ENCODE peak calls at places on chromosomes 12 and 14, in six cellular contexts. One of them, this sample, is unnamed.

GRCh38 chr12:21774358-21775129 is at the start of gene KCNJ8:
- DNase-seq in thyroid gland: peak
- DNase-seq in PC-9: no peak
- DNase-seq in HFFc6: no peak
- DNase-seq in astrocyte of the cerebellum: peak
- DNase-seq in nephron progenitor cell: peak
- DNase-seq in this sample: no peak

GRCh38 chr12:107152331-107152730 is 59.0 kb upstream of the CRY1 start:
- DNase-seq in thyroid gland: no peak
- DNase-seq in PC-9: no peak
- DNase-seq in HFFc6: no peak
- DNase-seq in astrocyte of the cerebellum: no peak
- DNase-seq in nephron progenitor cell: no peak
- DNase-seq in this sample: no peak

GRCh38 chr14:99673328-99674063 is 10.6 kb upstream of the CYP46A1 start:
- DNase-seq in thyroid gland: no peak
- DNase-seq in PC-9: no peak
- DNase-seq in HFFc6: no peak
- DNase-seq in astrocyte of the cerebellum: no peak
- DNase-seq in nephron progenitor cell: no peak
- DNase-seq in this sample: no peak

GRCh38 chr14:102781063-102781462 is 3.8 kb downstream of the TRAF3 start:
- DNase-seq in thyroid gland: no peak
- DNase-seq in PC-9: no peak
- DNase-seq in HFFc6: no peak
- DNase-seq in astrocyte of the cerebellum: no peak
- DNase-seq in nephron progenitor cell: no peak
- DNase-seq in this sample: no peak

GRCh38 chr12:64655141-64655540 is 44.8 kb downstream of the RASSF3 start:
- DNase-seq in thyroid gland: no peak
- DNase-seq in PC-9: no peak
- DNase-seq in HFFc6: no peak
- DNase-seq in astrocyte of the cerebellum: no peak
- DNase-seq in nephron progenitor cell: no peak
- DNase-seq in this sample: no peak

GRCh38 chr12:2179953-2180736 is 127.4 kb downstream of the CACNA1C start:
- DNase-seq in thyroid gland: peak
- DNase-seq in PC-9: no peak
- DNase-seq in HFFc6: peak
- DNase-seq in astrocyte of the cerebellum: peak
- DNase-seq in nephron progenitor cell: no peak
- DNase-seq in this sample: no peak

GRCh38 chr14:43135877-43136411 is 1371.1 kb downstream of the FSCB start:
- DNase-seq in thyroid gland: no peak
- DNase-seq in PC-9: no peak
- DNase-seq in HFFc6: no peak
- DNase-seq in astrocyte of the cerebellum: no peak
- DNase-seq in nephron progenitor cell: no peak
- DNase-seq in this sample: no peak

GRCh38 chr12:109020750-109021380 is at the start of gene SVOP:
- DNase-seq in thyroid gland: peak
- DNase-seq in PC-9: peak
- DNase-seq in HFFc6: peak
- DNase-seq in astrocyte of the cerebellum: peak
- DNase-seq in nephron progenitor cell: peak
- DNase-seq in this sample: peak

GRCh38 chr12:92080390-92081285 is 65.0 kb downstream of the BTG1 start:
- DNase-seq in thyroid gland: no peak
- DNase-seq in PC-9: peak
- DNase-seq in HFFc6: peak
- DNase-seq in astrocyte of the cerebellum: peak
- DNase-seq in nephron progenitor cell: no peak
- DNase-seq in this sample: peak

GRCh38 chr14:104264495-104265265 is 126.3 kb downstream of the KIF26A start:
- DNase-seq in thyroid gland: no peak
- DNase-seq in PC-9: no peak
- DNase-seq in HFFc6: no peak
- DNase-seq in astrocyte of the cerebellum: no peak
- DNase-seq in nephron progenitor cell: no peak
- DNase-seq in this sample: no peak

GRCh38 chr14:52951730-52952481 is 1.1 kb upstream of the FERMT2 start:
- DNase-seq in thyroid gland: peak
- DNase-seq in PC-9: peak
- DNase-seq in HFFc6: peak
- DNase-seq in astrocyte of the cerebellum: peak
- DNase-seq in nephron progenitor cell: peak
- DNase-seq in this sample: peak

GRCh38 chr14:58738189-58738836 is 100.6 kb downstream of the DACT1 start:
- DNase-seq in thyroid gland: no peak
- DNase-seq in PC-9: no peak
- DNase-seq in HFFc6: peak
- DNase-seq in astrocyte of the cerebellum: peak
- DNase-seq in nephron progenitor cell: no peak
- DNase-seq in this sample: peak

GRCh38 chr14:106808907-106809306 is 1282.5 kb downstream of the TMEM121 start:
- DNase-seq in thyroid gland: no peak
- DNase-seq in PC-9: no peak
- DNase-seq in HFFc6: no peak
- DNase-seq in astrocyte of the cerebellum: no peak
- DNase-seq in nephron progenitor cell: no peak
- DNase-seq in this sample: no peak

GRCh38 chr12:119288559-119288958 is 46.0 kb upstream of the CCDC60 start:
- DNase-seq in thyroid gland: no peak
- DNase-seq in PC-9: no peak
- DNase-seq in HFFc6: no peak
- DNase-seq in astrocyte of the cerebellum: no peak
- DNase-seq in nephron progenitor cell: no peak
- DNase-seq in this sample: no peak

GRCh38 chr14:33737446-33737845 is 213.4 kb downstream of the EGLN3 start:
- DNase-seq in thyroid gland: no peak
- DNase-seq in PC-9: no peak
- DNase-seq in HFFc6: peak
- DNase-seq in astrocyte of the cerebellum: no peak
- DNase-seq in nephron progenitor cell: no peak
- DNase-seq in this sample: no peak

GRCh38 chr12:26001530-26001929 is 43.0 kb downstream of the RASSF8 start:
- DNase-seq in thyroid gland: no peak
- DNase-seq in PC-9: no peak
- DNase-seq in HFFc6: no peak
- DNase-seq in astrocyte of the cerebellum: no peak
- DNase-seq in nephron progenitor cell: no peak
- DNase-seq in this sample: no peak
- TF ChIP-seq CTCF in thyroid gland: no peak
- TF ChIP-seq CTCF in PC-9: no peak
- TF ChIP-seq CTCF in HFFc6: no peak
- TF ChIP-seq CTCF in astrocyte of the cerebellum: no peak
- TF ChIP-seq CTCF in nephron progenitor cell: no peak
- TF ChIP-seq CTCF in this sample: no peak

GRCh38 chr12:50057000-50057841 is at the start of gene ASIC1:
- DNase-seq in thyroid gland: peak
- DNase-seq in PC-9: peak
- DNase-seq in HFFc6: peak
- DNase-seq in astrocyte of the cerebellum: peak
- DNase-seq in nephron progenitor cell: peak
- DNase-seq in this sample: peak
- TF ChIP-seq CTCF in thyroid gland: no peak
- TF ChIP-seq CTCF in PC-9: no peak
- TF ChIP-seq CTCF in HFFc6: peak
- TF ChIP-seq CTCF in astrocyte of the cerebellum: no peak
- TF ChIP-seq CTCF in nephron progenitor cell: no peak
- TF ChIP-seq CTCF in this sample: no peak

GRCh38 chr12:69647178-69647577 is 36.5 kb upstream of the LRRC10 start:
- DNase-seq in thyroid gland: no peak
- DNase-seq in PC-9: no peak
- DNase-seq in HFFc6: no peak
- DNase-seq in astrocyte of the cerebellum: no peak
- DNase-seq in nephron progenitor cell: no peak
- DNase-seq in this sample: no peak

GRCh38 chr12:69648476-69648875 is 37.8 kb upstream of the LRRC10 start:
- DNase-seq in thyroid gland: no peak
- DNase-seq in PC-9: no peak
- DNase-seq in HFFc6: peak
- DNase-seq in astrocyte of the cerebellum: peak
- DNase-seq in nephron progenitor cell: no peak
- DNase-seq in this sample: no peak

GRCh38 chr12:69653703-69654102 is 43.0 kb upstream of the LRRC10 start:
- DNase-seq in thyroid gland: no peak
- DNase-seq in PC-9: no peak
- DNase-seq in HFFc6: no peak
- DNase-seq in astrocyte of the cerebellum: no peak
- DNase-seq in nephron progenitor cell: no peak
- DNase-seq in this sample: no peak

GRCh38 chr12:69651922-69652321 is 41.2 kb upstream of the LRRC10 start:
- DNase-seq in thyroid gland: no peak
- DNase-seq in PC-9: no peak
- DNase-seq in HFFc6: no peak
- DNase-seq in astrocyte of the cerebellum: no peak
- DNase-seq in nephron progenitor cell: no peak
- DNase-seq in this sample: no peak

GRCh38 chr12:69649529-69649928 is 38.8 kb upstream of the LRRC10 start:
- DNase-seq in thyroid gland: no peak
- DNase-seq in PC-9: no peak
- DNase-seq in HFFc6: no peak
- DNase-seq in astrocyte of the cerebellum: no peak
- DNase-seq in nephron progenitor cell: no peak
- DNase-seq in this sample: no peak
- TF ChIP-seq CTCF in thyroid gland: no peak
- TF ChIP-seq CTCF in PC-9: no peak
- TF ChIP-seq CTCF in HFFc6: no peak
- TF ChIP-seq CTCF in astrocyte of the cerebellum: no peak
- TF ChIP-seq CTCF in nephron progenitor cell: no peak
- TF ChIP-seq CTCF in this sample: no peak

DNA sequence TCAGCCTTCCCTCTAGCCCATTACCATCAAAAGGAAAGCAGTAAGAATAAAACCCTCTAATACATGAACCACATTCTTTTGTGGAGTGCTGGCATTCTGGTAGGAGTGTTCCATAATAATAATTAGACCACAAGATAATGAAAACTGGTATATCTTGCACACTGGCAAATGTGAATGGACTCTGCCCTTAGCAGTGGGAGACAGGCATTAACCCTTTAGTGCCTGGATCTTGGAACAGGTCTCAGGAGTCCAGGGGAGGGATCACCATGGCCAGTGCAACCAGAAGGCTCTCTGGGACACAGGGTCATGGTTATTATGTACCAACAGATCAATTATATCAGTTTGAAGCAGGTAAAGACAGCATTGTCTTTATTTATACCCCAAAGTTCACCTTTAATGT is 387.5 kb upstream of the TMPO start:
- DNase-seq in thyroid gland: no peak
- DNase-seq in PC-9: no peak
- DNase-seq in HFFc6: no peak
- DNase-seq in astrocyte of the cerebellum: no peak
- DNase-seq in nephron progenitor cell: no peak
- DNase-seq in this sample: no peak
- TF ChIP-seq CTCF in thyroid gland: no peak
- TF ChIP-seq CTCF in PC-9: no peak
- TF ChIP-seq CTCF in HFFc6: no peak
- TF ChIP-seq CTCF in astrocyte of the cerebellum: no peak
- TF ChIP-seq CTCF in nephron progenitor cell: no peak
- TF ChIP-seq CTCF in this sample: no peak

DNA sequence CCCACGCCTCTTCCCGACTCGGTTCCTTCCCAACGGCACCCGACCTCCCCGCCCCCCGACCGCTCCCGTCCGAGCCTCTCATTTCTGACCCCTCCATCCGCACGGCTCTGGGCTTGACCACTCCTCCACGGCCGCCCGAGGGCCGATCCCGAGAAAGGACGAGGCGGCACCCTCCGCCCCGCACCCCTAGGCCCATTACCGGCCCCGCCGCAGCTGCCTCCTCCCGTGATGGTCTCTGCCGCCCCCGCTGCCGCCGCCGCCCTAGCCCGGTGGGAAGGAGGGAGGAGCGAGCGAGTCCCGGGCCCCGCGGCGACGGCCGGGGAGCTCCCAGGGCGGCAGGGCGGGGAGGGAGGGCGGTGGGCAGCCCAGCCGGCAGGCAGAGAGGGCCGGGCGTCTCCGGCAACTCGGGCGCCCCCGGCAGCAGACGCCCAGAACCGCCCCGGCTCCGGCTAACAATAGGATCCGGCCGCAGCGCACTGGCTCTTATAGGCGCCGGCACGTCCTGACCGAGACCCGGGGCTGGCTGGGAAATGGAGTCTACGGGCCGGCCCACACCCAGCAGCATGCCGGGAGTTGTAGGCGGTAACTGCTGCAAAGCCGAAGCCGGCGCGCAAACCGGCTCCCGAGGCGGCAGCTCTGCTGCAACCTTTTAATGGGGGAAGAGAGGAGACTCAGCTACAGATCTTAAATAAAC is at the start of gene CSRNP2:
- DNase-seq in thyroid gland: peak
- DNase-seq in PC-9: peak
- DNase-seq in HFFc6: peak
- DNase-seq in astrocyte of the cerebellum: peak
- DNase-seq in nephron progenitor cell: peak
- DNase-seq in this sample: peak
- TF ChIP-seq CTCF in thyroid gland: no peak
- TF ChIP-seq CTCF in PC-9: no peak
- TF ChIP-seq CTCF in HFFc6: peak
- TF ChIP-seq CTCF in astrocyte of the cerebellum: no peak
- TF ChIP-seq CTCF in nephron progenitor cell: no peak
- TF ChIP-seq CTCF in this sample: no peak

DNA sequence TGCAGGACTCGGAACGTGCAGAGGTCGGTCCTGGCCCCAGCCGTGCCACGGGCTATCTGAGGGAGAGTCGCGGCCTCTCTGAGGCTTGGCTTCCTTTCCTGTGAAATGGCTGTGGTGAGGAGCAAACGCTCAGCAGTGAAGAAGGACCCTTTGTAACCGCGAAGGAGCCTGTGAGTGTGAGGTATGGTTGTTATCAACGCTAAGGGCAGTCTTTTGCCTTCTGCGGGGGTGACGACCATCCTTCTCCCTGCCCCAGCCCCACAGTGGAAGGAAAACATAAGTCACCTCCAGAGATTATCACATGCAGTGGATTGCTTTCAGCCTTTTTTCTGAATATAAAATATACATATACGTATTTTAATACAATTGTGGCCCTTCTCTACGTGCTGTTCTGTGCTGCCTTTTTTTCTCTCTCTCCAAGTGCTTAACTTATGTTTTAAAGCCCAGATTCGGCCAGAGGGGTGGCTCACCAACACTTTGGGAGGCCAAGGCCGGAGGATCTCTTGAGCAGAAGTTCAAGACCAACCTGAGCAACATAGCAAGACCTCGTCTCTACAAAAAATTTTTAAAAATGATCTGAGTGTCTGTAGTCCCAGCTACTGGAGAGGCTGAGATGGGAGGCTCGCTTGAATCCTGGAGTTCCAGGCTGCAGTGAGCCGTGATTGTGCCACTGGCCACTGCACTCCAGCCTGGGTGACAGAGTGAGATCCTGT is 17.4 kb downstream of the TAMALIN start:
- DNase-seq in thyroid gland: no peak
- DNase-seq in PC-9: no peak
- DNase-seq in HFFc6: no peak
- DNase-seq in astrocyte of the cerebellum: no peak
- DNase-seq in nephron progenitor cell: no peak
- DNase-seq in this sample: no peak
- TF ChIP-seq CTCF in thyroid gland: peak
- TF ChIP-seq CTCF in PC-9: peak
- TF ChIP-seq CTCF in HFFc6: peak
- TF ChIP-seq CTCF in astrocyte of the cerebellum: no peak
- TF ChIP-seq CTCF in nephron progenitor cell: peak
- TF ChIP-seq CTCF in this sample: no peak

GRCh38 chr12:93990832-93991748 is 157.3 kb upstream of the PLXNC1 start:
- DNase-seq in thyroid gland: peak
- DNase-seq in PC-9: no peak
- DNase-seq in HFFc6: peak
- DNase-seq in astrocyte of the cerebellum: peak
- DNase-seq in nephron progenitor cell: peak
- DNase-seq in this sample: no peak
- TF ChIP-seq CTCF in thyroid gland: peak
- TF ChIP-seq CTCF in PC-9: no peak
- TF ChIP-seq CTCF in HFFc6: peak
- TF ChIP-seq CTCF in astrocyte of the cerebellum: peak
- TF ChIP-seq CTCF in nephron progenitor cell: peak
- TF ChIP-seq CTCF in this sample: no peak

GRCh38 chr12:45215419-45216296 is at the start of gene ANO6:
- DNase-seq in thyroid gland: peak
- DNase-seq in PC-9: peak
- DNase-seq in HFFc6: peak
- DNase-seq in astrocyte of the cerebellum: peak
- DNase-seq in nephron progenitor cell: peak
- DNase-seq in this sample: peak
- TF ChIP-seq CTCF in thyroid gland: peak
- TF ChIP-seq CTCF in PC-9: peak
- TF ChIP-seq CTCF in HFFc6: peak
- TF ChIP-seq CTCF in astrocyte of the cerebellum: peak
- TF ChIP-seq CTCF in nephron progenitor cell: peak
- TF ChIP-seq CTCF in this sample: no peak